ENCODE peak calls at places on chromosomes 16 and 17, in ten cellular contexts. P is cardiac muscle cell; I is activated CD4-positive, alpha-beta T cell treated with anti-CD3 and anti-CD28 coated beads, Interleukin-2, amount 50 U/mL, for 4 hours; A is GM23248; M is amniotic stem cell; B is breast epithelium; K is HS-5; H is midbrain; C is IMR-90; S is NCI-H345. F is an unnamed sample.
A peak's percentile ranks its signal among the peaks of the same experiment; 100 is the strongest.

GRCh38 chr16:21301168-21301894 is 23.2 kb upstream of the CRYM start:
- DNase-seq in P (peak; percentile 70), I (peak; percentile 24), A (peak; percentile 85), M (peak; percentile 48), B (peak; percentile 70), K (peak; percentile 60), H (no peak), C (peak; percentile 61), S (peak; percentile 82), F (peak; percentile 72)

GRCh38 chr17:65561394-65562205 is at the start of gene AXIN2:
- DNase-seq in P (peak; percentile 97), I (peak; percentile 82), A (peak; percentile 96), M (peak; percentile 64), B (peak; percentile 88), K (peak; percentile 43), H (peak; percentile 89), C (peak; percentile 85), S (peak; percentile 87), F (peak; percentile 85)

GRCh38 chr17:78046923-78047322 is 81.6 kb downstream of the TMC6 start:
- DNase-seq in P (peak; percentile 5), I (no peak), A (no peak), M (no peak), B (no peak), K (no peak), H (no peak), C (no peak), S (no peak), F (no peak)

GRCh38 chr17:80372456-80372855 is 42.5 kb upstream of the ENDOV start:
- DNase-seq in P (no peak), I (no peak), A (no peak), M (no peak), B (peak; percentile 15), K (no peak), H (no peak), C (no peak), S (no peak), F (no peak)

GRCh38 chr16:67963325-67964321 is 4.8 kb downstream of the SLC12A4 start:
- DNase-seq in P (no peak), I (no peak), A (peak; percentile 39), M (no peak), B (no peak), K (no peak), H (peak; percentile 29), C (no peak), S (peak; percentile 5), F (no peak)

GRCh38 chr16:10321407-10322397 is 64.2 kb upstream of the ATF7IP2 start:
- DNase-seq in P (no peak), I (no peak), A (no peak), M (no peak), B (no peak), K (no peak), H (no peak), C (no peak), S (no peak), F (no peak)

GRCh38 chr16:57862698-57863433 is 60.6 kb upstream of the KIFC3 start:
- DNase-seq in P (no peak), I (no peak), A (no peak), M (no peak), B (no peak), K (no peak), H (no peak), C (no peak), S (no peak), F (peak; percentile 89)

GRCh38 chr17:65627892-65628622 is 66.6 kb upstream of the AXIN2 start:
- DNase-seq in P (peak; percentile 24), I (no peak), A (peak; percentile 76), M (peak; percentile 2), B (peak; percentile 63), K (no peak), H (no peak), C (peak; percentile 92), S (peak; percentile 83), F (peak; percentile 95)

GRCh38 chr16:68087688-68088087 is 2.5 kb downstream of the NFATC3 start:
- DNase-seq in P (no peak), I (no peak), A (no peak), M (no peak), B (no peak), K (no peak), H (no peak), C (no peak), S (no peak), F (no peak)

GRCh38 chr17:49496183-49496865 is 1.2 kb downstream of the NGFR start:
- DNase-seq in P (peak; percentile 64), I (peak; percentile 80), A (peak; percentile 77), M (peak; percentile 22), B (peak; percentile 79), K (no peak), H (peak; percentile 59), C (peak; percentile 28), S (peak; percentile 59), F (peak; percentile 29)

F was measured in LHCN-M2.